ENCODE peak calls at places on chromosomes 12 and 14, in five cellular contexts. U, L, Y, R and D are unnamed samples.

GRCh38 chr12:12801649-12802048 is 11.5 kb upstream of the DDX47 start:
- DNase-seq in L (no peak), R (no peak), U (no peak), Y (no peak), D (no peak)

GRCh38 chr12:27979145-27979544 is 6.6 kb upstream of the PTHLH start:
- DNase-seq in U (no peak), R (no peak), L (no peak), Y (no peak), D (no peak)

GRCh38 chr14:28785096-28785952 is 18.7 kb downstream of the FOXG1 start:
- DNase-seq in R (no peak), U (peak; percentile 78), L (no peak), Y (peak; percentile 71), D (no peak)

GRCh38 chr14:89366580-89367448 is 50.2 kb downstream of the FOXN3 start:
- DNase-seq in L (no peak), R (no peak), Y (no peak), U (peak; percentile 61), D (peak; percentile 69)

GRCh38 chr14:80754696-80755095 is 186.8 kb downstream of the CEP128 start:
- DNase-seq in L (no peak), R (no peak), Y (no peak), U (no peak), D (no peak)

GRCh38 chr12:120406553-120406952 is 31.4 kb upstream of the COX6A1 start:
- DNase-seq in L (no peak), U (no peak), Y (no peak), R (no peak), D (no peak)

GRCh38 chr12:1801285-1801975 is 18.9 kb upstream of the LRTM2 start:
- DNase-seq in R (peak; percentile 55), U (no peak), L (no peak), Y (no peak), D (peak; percentile 27)

GRCh38 chr12:40312982-40313576 is 88.3 kb downstream of the LRRK2 start:
- DNase-seq in U (no peak), L (no peak), Y (no peak), R (no peak), D (no peak)

GRCh38 chr14:59317782-59318505 is 129.5 kb downstream of the DAAM1 start:
- DNase-seq in R (no peak), L (no peak), U (no peak), Y (no peak), D (no peak)

GRCh38 chr14:30771595-30771994 is 102.8 kb upstream of the COCH start:
- DNase-seq in U (no peak), R (no peak), L (no peak), Y (no peak), D (no peak)

GRCh38 chr12:56220611-56221232 is 1.0 kb downstream of the RNF41 start:
- DNase-seq in L (no peak), R (no peak), Y (no peak), U (no peak), D (no peak)

GRCh38 chr14:64630778-64631177 is 73.4 kb upstream of the PLEKHG3 start:
- DNase-seq in R (no peak), Y (no peak), U (no peak), L (no peak), D (no peak)

GRCh38 chr14:68783408-68784297 is 9.2 kb downstream of the ZFP36L1 start:
- DNase-seq in U (peak; percentile 12), Y (no peak), R (no peak), L (no peak), D (no peak)
- H3K27ac ChIP-seq in U (no peak overlapping the region), Y (peak overlapping the region; percentile 85), R (no peak overlapping the region), L (peak overlapping the region; percentile 50), D (no peak overlapping the region)

DNA sequence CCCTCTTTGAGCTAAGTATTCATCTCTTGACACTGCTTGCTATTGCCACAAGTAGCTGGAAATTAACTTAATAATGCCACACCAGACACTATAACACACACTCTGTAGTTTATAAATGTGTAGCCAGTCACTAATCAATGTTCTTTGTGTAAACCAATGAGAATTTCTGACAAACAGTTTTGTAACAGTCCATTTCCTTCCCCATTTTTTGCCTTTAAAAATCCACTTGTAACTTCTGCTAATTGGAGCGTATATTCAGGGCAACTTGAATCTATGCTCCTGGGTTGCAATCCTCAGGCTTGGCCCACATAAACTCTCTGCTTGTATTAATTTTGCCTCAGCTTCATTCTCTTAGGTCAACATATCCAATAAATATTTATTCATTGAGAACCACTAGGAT is 125.0 kb upstream of the DHRS4 start:
- DNase-seq in R (no peak), Y (no peak), U (no peak), L (no peak), D (no peak)
- H3K27ac ChIP-seq in R (no peak overlapping the region), Y (no peak overlapping the region), U (no peak overlapping the region), L (no peak overlapping the region), D (no peak overlapping the region)

DNA sequence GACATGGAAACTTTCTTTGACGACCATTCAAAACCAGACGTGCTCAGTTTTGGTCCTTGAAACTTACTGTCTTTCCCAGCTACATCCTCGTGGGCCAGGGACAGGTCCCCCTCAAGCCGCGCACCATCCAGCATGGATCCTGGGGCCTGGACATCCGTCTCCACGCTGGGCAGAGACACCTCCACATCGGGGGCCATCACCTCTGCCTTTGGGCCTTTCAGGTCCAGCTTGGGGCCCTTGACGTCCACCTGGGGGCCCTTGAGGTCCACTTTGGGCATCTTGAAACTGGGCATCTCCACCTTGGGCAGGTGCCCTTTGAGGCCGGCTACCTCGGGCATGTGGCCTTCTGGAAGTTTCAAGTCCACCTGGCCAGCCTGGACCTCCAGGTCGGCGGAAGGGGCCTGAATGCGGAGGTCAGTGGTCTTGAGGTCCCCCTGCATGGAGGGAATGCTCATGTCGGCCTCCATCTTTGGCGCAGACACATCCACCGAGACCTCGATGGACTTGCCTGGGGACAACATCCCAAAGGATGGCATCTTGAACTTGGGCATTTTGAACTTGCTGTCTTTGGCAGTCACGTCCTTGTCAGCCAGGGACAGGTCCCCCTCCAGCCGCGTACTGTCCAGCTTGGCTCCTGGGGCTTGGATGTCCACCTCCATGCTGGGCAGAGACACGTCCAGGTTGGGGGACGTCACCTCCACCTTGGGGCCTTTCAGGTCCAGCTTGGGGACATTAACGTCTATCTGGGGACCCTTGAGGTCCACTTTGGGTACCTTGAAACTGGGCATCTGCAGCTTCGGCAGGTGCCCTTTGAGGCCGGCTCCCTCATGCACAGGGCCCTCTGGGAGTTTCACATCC is 17.1 kb downstream of the PLD4 start:
- DNase-seq in R (peak; percentile 63), U (no peak), Y (peak; percentile 68), L (no peak), D (no peak)
- H3K27ac ChIP-seq in R (no peak overlapping the region), U (no peak overlapping the region), Y (no peak overlapping the region), L (no peak overlapping the region), D (no peak overlapping the region)

DNA sequence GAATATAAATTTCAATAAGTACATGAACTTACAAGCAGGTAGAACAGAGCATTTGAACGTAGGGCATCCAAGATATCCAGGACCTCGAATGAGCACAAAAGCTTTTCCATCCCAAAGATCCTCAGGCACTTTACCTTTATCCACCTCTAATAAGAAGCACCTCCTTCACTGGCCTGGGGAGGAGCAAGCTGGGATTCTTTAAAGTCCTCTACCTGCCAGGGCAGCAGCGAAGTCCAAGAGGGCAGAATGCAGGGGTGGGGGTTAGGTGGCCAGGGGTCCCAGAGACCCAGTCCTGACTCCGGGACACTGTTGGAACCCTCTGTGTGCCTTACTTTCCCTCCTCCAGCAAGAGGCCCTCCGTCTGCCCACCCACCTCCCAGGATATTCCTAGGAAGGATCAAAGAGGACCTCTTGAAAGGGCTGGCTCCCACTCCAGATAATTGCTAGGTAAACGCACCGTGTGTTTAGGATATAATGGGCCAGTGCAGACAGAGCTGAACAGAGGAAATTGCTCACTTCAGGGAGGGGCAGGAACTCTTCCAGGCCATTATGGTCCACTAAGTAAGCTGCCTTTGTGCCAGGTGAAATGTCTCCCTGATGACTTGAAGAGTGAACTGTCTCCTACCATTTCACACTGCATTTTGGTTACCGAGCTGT is 68.1 kb downstream of the TTC9 start:
- DNase-seq in L (no peak), Y (no peak), R (no peak), U (no peak), D (no peak)
- H3K27ac ChIP-seq in L (no peak overlapping the region), Y (no peak overlapping the region), R (no peak overlapping the region), U (no peak overlapping the region), D (no peak overlapping the region)

GRCh38 chr12:119153477-119154434 is 25.0 kb upstream of the HSPB8 start:
- DNase-seq in Y (peak; percentile 87), L (no peak), U (peak; percentile 76), R (peak; percentile 91), D (peak; percentile 87)

GRCh38 chr12:119158004-119158776 is 20.5 kb upstream of the HSPB8 start:
- DNase-seq in L (no peak), U (no peak), R (peak; percentile 80), Y (no peak), D (no peak)

GRCh38 chr12:119154435-119154818 is 24.3 kb upstream of the HSPB8 start:
- DNase-seq in U (peak; percentile 66), R (peak; percentile 80), Y (no peak), L (no peak), D (no peak)

GRCh38 chr12:119157528-119157927 is 21.2 kb upstream of the HSPB8 start:
- DNase-seq in L (no peak), Y (no peak), R (peak; percentile 88), U (no peak), D (peak; percentile 77)

GRCh38 chr12:119156401-119156800 is 22.3 kb upstream of the HSPB8 start:
- DNase-seq in U (peak; percentile 38), Y (no peak), L (no peak), R (peak; percentile 81), D (no peak)
- H3K27ac ChIP-seq in U (no peak overlapping the region), Y (no peak overlapping the region), L (no peak overlapping the region), R (peak overlapping the region; percentile 95), D (peak overlapping the region; percentile 14)

GRCh38 chr12:123305160-123305559 is 33.5 kb upstream of the CDK2AP1 start:
- DNase-seq in R (no peak), L (no peak), Y (no peak), U (no peak), D (no peak)

DNA sequence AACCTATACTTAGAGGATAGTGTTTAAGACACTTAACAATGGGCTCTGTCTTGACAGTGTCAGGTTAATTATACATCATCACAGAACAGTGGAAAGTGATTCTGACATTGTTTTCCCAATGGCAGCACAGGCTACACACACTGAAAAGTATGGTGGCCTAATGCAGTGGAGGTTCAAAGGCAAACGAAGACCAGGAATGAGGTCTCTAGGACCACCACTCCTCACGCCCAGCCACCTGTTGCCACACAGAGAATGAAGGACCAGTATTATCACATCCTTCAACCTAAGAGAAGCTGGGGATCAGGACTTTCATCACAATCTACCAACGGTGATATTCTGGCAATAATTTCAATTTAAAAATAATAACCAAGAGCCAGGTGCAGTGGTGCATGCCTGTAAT is 34.5 kb upstream of the CDK2AP1 start:
- DNase-seq in Y (no peak), L (no peak), U (no peak), R (no peak), D (no peak)
- H3K27ac ChIP-seq in Y (no peak overlapping the region), L (no peak overlapping the region), U (no peak overlapping the region), R (no peak overlapping the region), D (no peak overlapping the region)